ENCODE peak calls at places on chromosomes 1 and 21, in six cellular contexts. Q is NCI-H510A treated with DMSO at 0.1 percent for 48 hours, P is germinal center, S is lung microvascular endothelial cell, F is astrocyte of the hippocampus, M is SK-N-DZ. R is an unnamed sample.

GRCh38 chr1:168148916-168149315 is 12.2 kb upstream of the GPR161 start:
- DNase-seq in P (peak), S (no peak), F (no peak), M (no peak), Q (no peak), R (no peak)

GRCh38 chr1:61534847-61535246 is 190.1 kb downstream of the TM2D1 start:
- DNase-seq in M (no peak), S (no peak), Q (no peak), P (no peak), F (no peak), R (no peak)

GRCh38 chr1:68140536-68140935 is 90.1 kb upstream of the DIRAS3 start:
- DNase-seq in P (no peak), S (no peak), M (no peak), F (peak), Q (no peak), R (no peak)

GRCh38 chr1:70764747-70765146 is 282.9 kb downstream of the PTGER3 start:
- DNase-seq in P (no peak), F (no peak), M (no peak), Q (no peak), S (peak), R (no peak)

GRCh38 chr1:47443530-47444316 is 5.9 kb downstream of the FOXD2 start:
- DNase-seq in F (no peak), P (no peak), M (no peak), S (no peak), Q (no peak), R (no peak)

GRCh38 chr1:20194770-20195463 is 8.6 kb upstream of the PLA2G2C start:
- DNase-seq in S (peak), Q (peak), M (peak), F (peak), P (peak), R (no peak)

GRCh38 chr1:97137862-97138514 is 416.4 kb downstream of the PTBP2 start:
- DNase-seq in F (peak), S (peak), M (peak), P (peak), Q (peak), R (no peak)

GRCh38 chr1:182604128-182604834 is at the start of gene RGS16:
- DNase-seq in M (peak), P (peak), Q (peak), F (peak), S (peak), R (no peak)

GRCh38 chr1:155932085-155932484 is 2.1 kb downstream of the KHDC4 start:
- DNase-seq in S (no peak), M (no peak), F (no peak), Q (no peak), P (no peak), R (no peak)

GRCh38 chr1:227315500-227316346 is 2.6 kb downstream of the CDC42BPA start:
- DNase-seq in Q (no peak), S (peak), M (peak), P (no peak), F (peak), R (no peak)

GRCh38 chr21:45363921-45364463 is 41.0 kb upstream of the COL18A1 start:
- DNase-seq in S (peak), F (peak), M (no peak), P (no peak), Q (no peak), R (no peak)

GRCh38 chr21:34176442-34176841 is 103.1 kb downstream of the MRPS6 start:
- DNase-seq in P (no peak), F (no peak), S (no peak), M (no peak), Q (no peak), R (no peak)

R was measured in cerebellar nuclear complex.